ENCODE peak calls at places on chromosome 17, in four cellular contexts. T, L, M and S are unnamed samples. For H3K4me1, the result is how much of the 10 kb centered on the place peaks cover.

GRCh38 chr17:1967092-1967662 is 58.0 kb downstream of the RTN4RL1 start:
- DNase-seq in T (no peak), L (peak), M (no peak), S (peak)

GRCh38 chr17:1379930-1380313 is 20.1 kb downstream of the YWHAE start:
- DNase-seq in T (no peak), L (no peak), M (no peak), S (no peak)

GRCh38 chr17:27906238-27906603 is 13.1 kb upstream of the LYRM9 start:
- DNase-seq in T (no peak), L (no peak), M (no peak), S (no peak)

GRCh38 chr17:81192386-81193050 is 26.5 kb upstream of the AATK start:
- DNase-seq in T (no peak), L (no peak), M (no peak), S (no peak)

GRCh38 chr17:17353625-17354484 is 50.7 kb downstream of the NT5M start:
- DNase-seq in T (no peak), L (no peak), M (no peak), S (no peak)

GRCh38 chr17:77376795-77377751 is 236.3 kb downstream of the SEC14L1 start:
- DNase-seq in T (peak), L (no peak), M (no peak), S (no peak)

GRCh38 chr17:76537578-76538280 is at the start of gene CYGB:
- DNase-seq in T (no peak), L (no peak), M (no peak), S (peak)

GRCh38 chr17:71409712-71410111 is 711.1 kb upstream of the SOX9 start:
- DNase-seq in T (peak), L (no peak), M (no peak), S (no peak)

GRCh38 chr17:57810740-57811632 is 38.9 kb downstream of the MRPS23 start:
- DNase-seq in T (peak), L (peak), M (no peak), S (no peak)

GRCh38 chr17:4953461-4953961 is 2.6 kb downstream of the ENO3 start:
- DNase-seq in T (peak), L (no peak), M (no peak), S (no peak)

GRCh38 chr17:50593321-50593720 is 32.8 kb downstream of the CACNA1G start:
- DNase-seq in T (no peak), L (peak), M (no peak), S (peak)

GRCh38 chr17:2700491-2701141 is 10.9 kb downstream of the CLUH start:
- DNase-seq in T (no peak), L (peak), M (no peak), S (no peak)

GRCh38 chr17:72472116-72472515 is 351.3 kb downstream of the SOX9 start:
- DNase-seq in T (no peak), L (no peak), M (no peak), S (no peak)

GRCh38 chr17:42282478-42283080 is 5.7 kb upstream of the STAT5A start:
- DNase-seq in T (no peak), L (peak), M (no peak), S (peak)

GRCh38 chr17:68127914-68128313 is 92.4 kb downstream of the KPNA2 start:
- DNase-seq in T (no peak), L (no peak), M (no peak), S (no peak)

GRCh38 chr17:55437165-55437605 is 15.6 kb upstream of the MMD start:
- DNase-seq in T (no peak), L (no peak), M (no peak), S (peak)

GRCh38 chr17:2266045-2266864 is 37.3 kb downstream of the SMG6 start:
- DNase-seq in T (no peak), L (no peak), M (no peak), S (no peak)

GRCh38 chr17:269616-270514 is 82.7 kb downstream of the RPH3AL start:
- DNase-seq in T (no peak), L (no peak), M (no peak), S (no peak)

GRCh38 chr17:8502100-8502499 is 66.4 kb downstream of the NDEL1 start:
- DNase-seq in T (no peak), L (no peak), M (no peak), S (no peak)

GRCh38 chr17:81523139-81524062 is 4.8 kb upstream of the FSCN2 start:
- DNase-seq in T (peak), L (peak), M (no peak), S (peak)

GRCh38 chr17:74901353-74902145 is 8.1 kb upstream of the FADS6 start:
- DNase-seq in T (no peak), L (no peak), M (no peak), S (no peak)

GRCh38 chr17:2025220-2025621 is at the start of gene RTN4RL1:
- DNase-seq in T (no peak), L (peak), M (no peak), S (peak)

GRCh38 chr17:19448341-19449268 is 37.6 kb downstream of the RNF112 start:
- DNase-seq in T (peak), L (peak), M (no peak), S (no peak)

GRCh38 chr17:82979718-82980117 is 99.7 kb upstream of the METRNL start:
- DNase-seq in T (no peak), L (no peak), M (no peak), S (no peak)
- H3K56ac ChIP-seq in T (no peak), L (no peak), M (no peak), S (no peak)

GRCh38 chr17:7019839-7020519 is 2.9 kb upstream of the BCL6B start:
- DNase-seq in T (peak), L (peak), M (no peak), S (peak)
- H3K4me1 ChIP-seq in T (under half), L (under half), M (under half), S (under half)

DNA sequence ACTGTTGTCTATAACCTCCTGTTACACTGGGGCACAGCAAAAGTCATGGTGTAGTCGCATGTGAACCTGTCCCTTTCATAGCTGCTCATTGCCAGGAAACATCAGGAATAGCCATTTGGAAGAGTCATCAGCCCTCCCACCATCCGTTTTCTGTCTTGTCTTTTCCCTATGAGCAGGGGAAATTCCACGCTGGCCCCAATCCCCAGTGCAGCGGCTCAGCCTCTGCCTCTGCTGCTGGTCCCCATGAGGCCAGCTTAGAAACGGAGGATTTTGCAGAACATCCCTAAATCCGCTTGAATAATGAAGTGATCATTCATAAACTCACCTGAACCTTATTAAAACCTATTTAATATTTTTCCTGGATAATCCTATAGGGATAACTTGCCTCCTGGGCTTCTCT is 10.5 kb downstream of the MAPT start:
- DNase-seq in T (no peak), L (no peak), M (no peak), S (no peak)
- H3K56ac ChIP-seq in T (no peak), L (no peak), M (no peak), S (no peak)

GRCh38 chr17:64630309-64631223 is 31.5 kb downstream of the SMURF2 start:
- DNase-seq in T (no peak), L (no peak), M (no peak), S (no peak)
- H3K4me1 ChIP-seq in T (under half), L (under half), M (under half), S (under half)

GRCh38 chr17:14205992-14206461 is 30.6 kb downstream of the CDRT15 start:
- DNase-seq in T (no peak), L (peak), M (no peak), S (no peak)
- H3K56ac ChIP-seq in T (no peak), L (no peak), M (no peak), S (no peak)

GRCh38 chr17:45201457-45201856 is 20.2 kb upstream of the FMNL1 start:
- DNase-seq in T (no peak), L (no peak), M (no peak), S (no peak)

GRCh38 chr17:45197555-45198334 is 23.9 kb upstream of the FMNL1 start:
- DNase-seq in T (peak), L (peak), M (peak), S (peak)

GRCh38 chr17:45197108-45197507 is 24.6 kb upstream of the FMNL1 start:
- DNase-seq in T (no peak), L (no peak), M (no peak), S (no peak)

GRCh38 chr17:45195424-45195823 is 26.3 kb upstream of the FMNL1 start:
- DNase-seq in T (no peak), L (no peak), M (no peak), S (no peak)

DNA sequence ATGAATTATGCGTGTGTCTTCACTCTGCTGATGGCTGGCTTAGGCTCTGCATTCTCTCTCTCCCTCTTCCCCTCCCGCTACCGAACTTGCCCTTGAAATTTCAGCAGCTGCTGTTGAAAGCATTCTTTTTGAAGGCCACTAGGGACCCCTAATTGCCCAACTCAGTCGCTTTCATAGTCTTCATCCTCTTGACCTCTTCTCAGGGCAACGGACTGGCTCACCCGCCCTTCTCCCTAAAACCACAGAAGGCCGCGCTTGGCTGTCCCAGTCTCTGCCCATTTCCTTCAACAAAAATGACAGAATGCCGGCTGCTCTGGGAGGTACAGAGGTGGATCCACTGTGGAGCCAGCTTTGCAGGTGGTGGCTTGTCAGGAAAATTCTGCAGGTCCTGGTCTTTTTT is 21.0 kb upstream of the FMNL1 start:
- DNase-seq in T (no peak), L (peak), M (no peak), S (peak)
- H3K4me1 ChIP-seq in T (under half), L (under half), M (under half), S (under half)

DNA sequence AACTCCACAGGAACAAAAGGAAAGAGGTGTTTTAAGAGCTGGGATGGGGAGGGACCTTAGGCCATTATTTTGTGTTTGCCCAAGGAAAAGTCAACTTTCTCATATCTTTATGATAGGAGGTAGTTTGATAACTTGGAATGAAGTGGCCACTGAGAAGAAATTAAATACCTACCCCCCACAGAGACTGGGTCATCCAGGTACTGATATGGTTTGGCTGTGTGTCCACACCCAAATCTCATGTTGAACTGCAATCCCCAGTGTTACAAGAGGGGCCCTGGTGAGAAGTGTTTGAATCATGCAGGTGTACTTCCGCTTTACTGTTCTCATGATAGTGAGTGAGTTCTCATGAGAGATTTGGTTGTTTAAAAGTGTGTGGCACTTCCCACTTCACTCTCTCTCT is 477.9 kb upstream of the KIF2B start:
- DNase-seq in T (no peak), L (no peak), M (no peak), S (no peak)
- H3K56ac ChIP-seq in T (no peak), L (no peak), M (no peak), S (no peak)